ENCODE peak calls at places on chromosomes 6 and 20, in nine cellular contexts. X is MM.1S, M is fibroblast of lung, H is Karpas-422, K is H9, Q is GM23338, F is endothelial cell of umbilical vein, D is hepatocyte, N is GM23248. Y is an unnamed sample. For H3K79me2, the result is how much of the 10 kb centered on the place peaks cover.

GRCh38 chr6:21836292-21836691 is 242.7 kb downstream of the SOX4 start:
- DNase-seq in M (no peak), K (no peak), F (no peak), X (no peak), D (no peak), Q (no peak), H (no peak), N (no peak), Y (no peak)

GRCh38 chr6:39228111-39228971 is 934 bp downstream of the KCNK5 start:
- DNase-seq in N (no peak), F (no peak), H (no peak), X (no peak), K (no peak), Q (no peak), M (no peak), D (no peak), Y (no peak)

GRCh38 chr6:143236151-143236788 is 175.6 kb downstream of the AIG1 start:
- DNase-seq in Q (peak), H (no peak), M (no peak), N (peak), F (no peak), D (no peak), K (peak), X (no peak), Y (no peak)

GRCh38 chr6:123849406-123849805 is 45.7 kb downstream of the NKAIN2 start:
- DNase-seq in N (no peak), M (no peak), Q (peak), K (no peak), D (no peak), H (no peak), X (no peak), F (no peak), Y (no peak)

GRCh38 chr6:32133786-32134185 is 3.7 kb upstream of the FKBPL start:
- DNase-seq in K (no peak), H (no peak), X (no peak), F (no peak), M (no peak), D (no peak), Q (no peak), N (peak), Y (peak)

GRCh38 chr6:68638225-68638900 is 3.3 kb downstream of the ADGRB3 start:
- DNase-seq in H (peak), M (peak), N (peak), F (peak), X (peak), D (peak), K (no peak), Q (peak), Y (no peak)

GRCh38 chr6:56524891-56525703 is 117.6 kb downstream of the DST start:
- DNase-seq in X (no peak), N (peak), Q (no peak), D (peak), F (no peak), K (no peak), M (peak), H (peak), Y (peak)

GRCh38 chr6:25963426-25964123 is 973 bp downstream of the TRIM38 start:
- DNase-seq in D (no peak), N (no peak), X (no peak), Q (peak), K (peak), M (peak), F (peak), H (peak), Y (no peak)

GRCh38 chr6:16949696-16950095 is 152.2 kb upstream of the STMND1 start:
- DNase-seq in H (no peak), F (no peak), D (no peak), X (no peak), Q (no peak), K (no peak), M (peak), N (peak), Y (no peak)

GRCh38 chr6:4778086-4778485 is 1.9 kb downstream of the CDYL start:
- DNase-seq in H (no peak), F (no peak), M (no peak), N (peak), Q (no peak), D (no peak), X (no peak), K (no peak), Y (no peak)

GRCh38 chr6:118216751-118217150 is 309.7 kb downstream of the SLC35F1 start:
- DNase-seq in N (peak), K (no peak), H (no peak), M (no peak), X (no peak), Q (no peak), F (no peak), D (no peak), Y (no peak)

GRCh38 chr6:11094411-11094851 is 797 bp downstream of the SMIM13 start:
- DNase-seq in F (peak), M (peak), N (peak), D (peak), K (peak), Q (peak), X (peak), H (peak), Y (peak)

GRCh38 chr6:41428402-41428994 is 93.1 kb downstream of the NCR2 start:
- DNase-seq in M (no peak), X (no peak), D (peak), H (no peak), N (peak), K (no peak), F (peak), Q (no peak), Y (peak)

GRCh38 chr6:137933696-137934095 is 66.6 kb downstream of the TNFAIP3 start:
- DNase-seq in X (no peak), Q (no peak), D (no peak), M (peak), N (peak), K (no peak), H (no peak), F (no peak), Y (peak)

GRCh38 chr20:33864324-33864963 is 53.3 kb downstream of the CHMP4B start:
- DNase-seq in M (no peak), H (no peak), K (no peak), D (no peak), F (no peak), Q (no peak), N (no peak), X (no peak), Y (peak)

GRCh38 chr6:108254436-108255410 is 6.1 kb downstream of the SNX3 start:
- DNase-seq in K (no peak), N (no peak), X (no peak), M (no peak), D (no peak), F (peak), H (no peak), Q (no peak), Y (no peak)
- H3K79me2 ChIP-seq in K (under half), N (half or more), X (half or more), M (half or more), D (half or more), F (half or more), H (half or more), Q (half or more), Y (half or more)

DNA sequence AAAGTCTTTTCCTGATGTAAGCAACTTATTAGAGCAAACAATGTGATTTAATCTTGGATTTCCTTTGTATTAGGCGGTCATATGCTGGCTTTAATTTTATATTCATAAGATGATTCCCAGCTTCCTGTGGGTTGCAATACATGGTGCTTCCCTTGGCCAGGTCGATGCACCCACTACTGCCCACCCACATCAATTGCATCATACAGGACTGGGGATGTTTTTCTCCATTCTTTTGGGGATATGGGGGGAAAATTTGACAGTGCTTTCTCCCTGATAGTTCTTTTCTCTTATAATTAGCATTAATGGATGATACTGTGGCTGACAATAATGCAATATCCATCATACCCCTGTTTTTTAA is 187.6 kb downstream of the JARID2 start:
- DNase-seq in Q (no peak), K (peak), D (no peak), M (no peak), N (no peak), F (no peak), H (no peak), X (no peak), Y (no peak)
- H3K79me2 ChIP-seq in Q (half or more), K (half or more), D (half or more), M (under half), N (half or more), F (under half), H (under half), X (half or more), Y (half or more)

GRCh38 chr20:21301940-21302644 is 1.0 kb upstream of the XRN2 start:
- DNase-seq in N (peak), Q (no peak), H (no peak), K (no peak), F (no peak), X (no peak), D (no peak), M (no peak), Y (no peak)

GRCh38 chr20:21303872-21304586 is 898 bp downstream of the XRN2 start:
- DNase-seq in N (peak), H (peak), M (peak), Q (no peak), K (no peak), D (no peak), X (no peak), F (no peak), Y (no peak)

GRCh38 chr20:21302645-21303060 is 478 bp upstream of the XRN2 start:
- DNase-seq in K (no peak), H (no peak), D (no peak), F (no peak), N (no peak), Q (no peak), X (no peak), M (no peak), Y (no peak)

GRCh38 chr20:21308340-21308739 is 5.2 kb downstream of the XRN2 start:
- DNase-seq in X (no peak), Q (no peak), N (no peak), K (no peak), D (no peak), H (no peak), F (no peak), M (no peak), Y (no peak)

DNA sequence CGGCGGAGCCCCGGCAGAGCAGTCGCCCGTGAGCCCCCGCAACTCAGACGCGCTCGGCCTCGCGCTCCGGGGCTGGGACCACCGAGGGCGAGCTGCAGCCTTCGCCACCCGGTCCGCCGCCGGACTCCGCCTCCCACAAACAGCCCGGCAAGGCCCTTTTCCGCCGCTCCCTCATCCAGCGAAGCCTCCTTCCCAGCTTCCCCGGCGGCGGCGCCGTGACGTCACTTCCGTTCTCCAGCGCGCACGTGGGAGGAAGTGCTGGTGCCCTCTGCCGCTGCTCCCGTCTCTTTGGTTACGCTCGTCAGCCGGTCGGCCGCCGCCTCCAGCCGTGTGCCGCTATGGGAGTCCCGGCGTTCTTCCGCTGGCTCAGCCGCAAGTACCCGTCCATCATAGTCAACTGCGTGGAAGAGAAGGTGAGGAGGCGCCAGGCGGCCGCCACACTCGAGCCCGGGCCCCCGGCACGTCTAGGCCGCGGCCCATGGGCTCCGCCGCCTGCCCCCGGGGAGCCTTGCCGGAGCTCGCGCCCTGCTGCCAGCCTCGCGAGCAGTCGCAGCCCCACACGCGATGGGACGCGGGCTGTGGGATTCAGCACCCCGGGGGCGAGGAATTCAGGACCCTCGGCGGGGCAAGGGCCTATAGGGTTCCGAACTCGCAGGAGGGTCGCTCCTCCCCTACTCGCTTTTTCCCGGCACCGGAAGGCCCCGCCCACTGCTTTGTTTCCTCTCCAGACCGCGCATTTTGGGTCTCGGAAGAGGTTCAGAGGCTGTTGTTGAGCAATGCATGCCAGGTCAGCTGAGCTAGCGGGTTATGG is at the start of gene XRN2:
- DNase-seq in D (peak), N (peak), K (peak), M (peak), Q (peak), X (peak), F (peak), H (peak), Y (peak)
- H3K79me2 ChIP-seq in D (under half), N (under half), K (under half), M (under half), Q (under half), X (under half), F (under half), H (half or more), Y (under half)

GRCh38 chr20:32536861-32537656 is 48.1 kb downstream of the NOL4L start:
- DNase-seq in F (no peak), N (no peak), H (peak), Q (peak), M (no peak), K (no peak), X (peak), D (peak), Y (no peak)
- H3K79me2 ChIP-seq in F (under half), N (under half), H (under half), Q (under half), M (under half), K (under half), X (under half), D (under half), Y (under half)

DNA sequence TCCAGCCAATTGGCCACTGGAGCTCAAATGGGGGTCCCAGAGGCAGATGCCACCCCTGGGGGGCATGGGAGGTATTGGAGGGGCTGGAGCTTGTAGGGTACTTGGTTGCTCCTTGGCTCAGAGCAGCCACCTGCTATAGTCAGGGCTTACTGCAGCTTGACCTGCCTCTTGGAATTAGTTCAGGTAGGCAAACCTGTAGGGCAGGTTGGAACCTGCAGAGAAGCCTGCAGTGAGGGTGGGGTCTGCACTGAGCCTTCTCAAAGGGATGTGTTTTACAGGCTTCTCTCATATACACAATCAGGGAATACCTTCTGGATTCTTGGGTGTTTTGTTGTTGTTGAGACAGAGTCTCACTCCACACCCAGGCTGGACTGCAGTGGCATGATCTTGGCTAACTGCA is 94.2 kb upstream of the MYL9 start:
- DNase-seq in D (peak), M (no peak), Q (no peak), H (no peak), X (no peak), K (no peak), N (no peak), F (no peak), Y (no peak)
- H3K79me2 ChIP-seq in D (under half), M (under half), Q (under half), H (under half), X (under half), K (under half), N (under half), F (under half), Y (under half)

GRCh38 chr6:81750660-81751387 is 1.7 kb downstream of the TENT5A start:
- DNase-seq in X (no peak), Q (no peak), D (no peak), N (peak), H (no peak), K (no peak), M (no peak), F (no peak), Y (peak)
- H3K79me2 ChIP-seq in X (under half), Q (under half), D (half or more), N (half or more), H (under half), K (under half), M (under half), F (under half), Y (half or more)